ENCODE peak calls at places on chromosomes 3 and 15, in five cellular contexts. B is IMR-90, P is neuronal stem cell, Q is trophoblast cell, S is H9. L is an unnamed sample.

GRCh38 chr3:126672340-126672739 is 17.4 kb upstream of the TXNRD3 start:
- DNase-seq in B (no peak), P (no peak), Q (no peak), S (peak; percentile 15), L (no peak)

GRCh38 chr3:192943384-192943783 is 25.7 kb upstream of the MB21D2 start:
- DNase-seq in B (no peak), P (no peak), Q (peak; percentile 13), S (no peak), L (no peak)

GRCh38 chr3:39707314-39707909 is 102.0 kb upstream of the MYRIP start:
- DNase-seq in B (peak; percentile 10), P (peak; percentile 24), Q (no peak), S (no peak), L (peak; percentile 42)

GRCh38 chr15:39453500-39454073 is 127.3 kb upstream of the THBS1 start:
- DNase-seq in B (no peak), P (no peak), Q (no peak), S (no peak), L (peak; percentile 70)

GRCh38 chr3:148175215-148175614 is 522.5 kb upstream of the AGTR1 start:
- DNase-seq in B (peak; percentile 12), P (no peak), Q (no peak), S (no peak), L (no peak)

GRCh38 chr15:40150163-40150925 is 10.5 kb upstream of the BUB1B start:
- DNase-seq in B (peak; percentile 48), P (no peak), Q (no peak), S (no peak), L (peak; percentile 52)

GRCh38 chr3:40913192-40913591 is 286.1 kb upstream of the CTNNB1 start:
- DNase-seq in B (no peak), P (no peak), Q (no peak), S (no peak), L (no peak)

GRCh38 chr3:191170097-191170496 is 28.9 kb upstream of the OSTN start:
- DNase-seq in B (no peak), P (no peak), Q (no peak), S (no peak), L (no peak)

GRCh38 chr15:33618300-33618699 is 307.5 kb downstream of the RYR3 start:
- DNase-seq in B (no peak), P (no peak), Q (peak; percentile 5), S (no peak), L (no peak)

GRCh38 chr15:65066635-65067333 is 1.0 kb downstream of the RASL12 start:
- DNase-seq in B (no peak), P (no peak), Q (no peak), S (peak; percentile 57), L (no peak)

GRCh38 chr3:129013491-129013891 is 12.4 kb downstream of the EFCC1 start:
- DNase-seq in B (no peak), P (no peak), Q (peak; percentile 95), S (no peak), L (no peak)

GRCh38 chr3:53822331-53822741 is 23.9 kb downstream of the CHDH start:
- DNase-seq in B (no peak), P (no peak), Q (no peak), S (no peak), L (no peak)

GRCh38 chr15:52227456-52227855 is 36.3 kb upstream of the GNB5 start:
- DNase-seq in B (peak; percentile 88), P (peak; percentile 64), Q (peak; percentile 82), S (peak; percentile 82), L (peak; percentile 87)

GRCh38 chr3:156762631-156763185 is 63.4 kb upstream of the LEKR1 start:
- DNase-seq in B (peak; percentile 93), P (no peak), Q (no peak), S (no peak), L (peak; percentile 70)

GRCh38 chr3:65795166-65795565 is 243.6 kb downstream of the MAGI1 start:
- DNase-seq in B (no peak), P (no peak), Q (no peak), S (no peak), L (no peak)

GRCh38 chr15:85154061-85154460 is 172.4 kb downstream of the PDE8A start:
- DNase-seq in B (no peak), P (no peak), Q (no peak), S (no peak), L (no peak)

GRCh38 chr3:111227216-111227615 is 155.6 kb downstream of the NECTIN3 start:
- DNase-seq in B (peak; percentile 69), P (no peak), Q (no peak), S (no peak), L (peak; percentile 37)

GRCh38 chr15:66298803-66299251 is 5.5 kb downstream of the DIS3L start:
- DNase-seq in B (no peak), P (no peak), Q (no peak), S (no peak), L (no peak)

GRCh38 chr15:42107483-42107882 is 13.1 kb upstream of the PLA2G4D start:
- DNase-seq in B (no peak), P (no peak), Q (no peak), S (no peak), L (no peak)

GRCh38 chr3:107077391-107077790 is 299.8 kb upstream of the CCDC54 start:
- DNase-seq in B (no peak), P (no peak), Q (no peak), S (no peak), L (no peak)

GRCh38 chr3:53103566-53104296 is 26.5 kb downstream of the RFT1 start:
- DNase-seq in B (peak; percentile 8), P (no peak), Q (no peak), S (no peak), L (no peak)

GRCh38 chr3:44865272-44866005 is 3.7 kb downstream of the TMEM42 start:
- DNase-seq in B (peak; percentile 76), P (no peak), Q (no peak), S (no peak), L (no peak)

GRCh38 chr3:138850151-138850550 is 15.4 kb upstream of the PIK3CB start:
- DNase-seq in B (peak; percentile 52), P (no peak), Q (no peak), S (no peak), L (peak; percentile 31)

GRCh38 chr3:14127106-14127505 is 2.3 kb downstream of the TMEM43 start:
- DNase-seq in B (no peak), P (no peak), Q (no peak), S (peak; percentile 9), L (no peak)

GRCh38 chr15:88512606-88513005 is 33.9 kb downstream of the DET1 start:
- DNase-seq in B (peak; percentile 64), P (no peak), Q (no peak), S (no peak), L (peak; percentile 61)

GRCh38 chr3:141076821-141077571 is 25.8 kb downstream of the SPSB4 start:
- DNase-seq in B (peak; percentile 52), P (no peak), Q (no peak), S (peak; percentile 61), L (peak; percentile 86)

GRCh38 chr15:52673312-52673711 is 5.9 kb downstream of the ATOSA start:
- DNase-seq in B (peak; percentile 4), P (no peak), Q (no peak), S (no peak), L (peak; percentile 20)

GRCh38 chr3:159604151-159604581 is 384.5 kb upstream of the IL12A start:
- DNase-seq in B (peak; percentile 68), P (no peak), Q (no peak), S (no peak), L (no peak)

GRCh38 chr3:57951106-57951882 is 56.9 kb upstream of the FLNB start:
- DNase-seq in B (peak; percentile 89), P (no peak), Q (peak; percentile 76), S (no peak), L (peak; percentile 92)

GRCh38 chr3:32334675-32335074 is 57.0 kb upstream of the CMTM7 start:
- DNase-seq in B (no peak), P (no peak), Q (no peak), S (peak; percentile 50), L (no peak)

GRCh38 chr3:37092484-37092883 is 81.9 kb downstream of the LRRFIP2 start:
- DNase-seq in B (no peak), P (no peak), Q (no peak), S (no peak), L (no peak)

GRCh38 chr3:184377882-184378445 is at the start of gene THPO:
- DNase-seq in B (no peak), P (no peak), Q (no peak), S (peak; percentile 67), L (no peak)

GRCh38 chr15:98815207-98815606 is 166.9 kb downstream of the IGF1R start:
- DNase-seq in B (no peak), P (no peak), Q (no peak), S (no peak), L (no peak)

GRCh38 chr3:84959470-84960380 is 936 bp downstream of the CADM2 start:
- DNase-seq in B (no peak), P (peak; percentile 44), Q (no peak), S (peak; percentile 64), L (no peak)

GRCh38 chr15:41995476-41995855 is 23.1 kb upstream of the EHD4 start:
- DNase-seq in B (no peak), P (no peak), Q (no peak), S (no peak), L (no peak)

GRCh38 chr3:64174328-64174727 is 50.9 kb downstream of the PRICKLE2 start:
- DNase-seq in B (no peak), P (no peak), Q (peak; percentile 62), S (no peak), L (no peak)

GRCh38 chr3:112393360-112393728 is 60.4 kb downstream of the CD200 start:
- DNase-seq in B (no peak), P (no peak), Q (no peak), S (no peak), L (no peak)

GRCh38 chr3:21783834-21784233 is 32.8 kb upstream of the ZNF385D start:
- DNase-seq in B (no peak), P (no peak), Q (no peak), S (no peak), L (no peak)
- H2BK120ac ChIP-seq in B (no peak overlapping the region), P (no peak overlapping the region), Q (no peak overlapping the region), S (no peak overlapping the region), L (no peak overlapping the region)

GRCh38 chr3:12891391-12891984 is 50.1 kb upstream of the RPL32 start:
- DNase-seq in B (no peak), P (no peak), Q (no peak), S (no peak), L (no peak)
- H2AFZ ChIP-seq in B (peak overlapping the region; percentile 74), P (peak overlapping the region; percentile 61), Q (no peak overlapping the region), S (no peak overlapping the region), L (no peak overlapping the region)

GRCh38 chr3:187291001-187291511 is 481 bp downstream of the MASP1 start:
- DNase-seq in B (peak; percentile 64), P (no peak), Q (no peak), S (peak; percentile 41), L (peak; percentile 81)
- H2BK120ac ChIP-seq in B (peak overlapping the region; percentile 97), P (no peak overlapping the region), Q (no peak overlapping the region), S (no peak overlapping the region), L (no peak overlapping the region)

DNA sequence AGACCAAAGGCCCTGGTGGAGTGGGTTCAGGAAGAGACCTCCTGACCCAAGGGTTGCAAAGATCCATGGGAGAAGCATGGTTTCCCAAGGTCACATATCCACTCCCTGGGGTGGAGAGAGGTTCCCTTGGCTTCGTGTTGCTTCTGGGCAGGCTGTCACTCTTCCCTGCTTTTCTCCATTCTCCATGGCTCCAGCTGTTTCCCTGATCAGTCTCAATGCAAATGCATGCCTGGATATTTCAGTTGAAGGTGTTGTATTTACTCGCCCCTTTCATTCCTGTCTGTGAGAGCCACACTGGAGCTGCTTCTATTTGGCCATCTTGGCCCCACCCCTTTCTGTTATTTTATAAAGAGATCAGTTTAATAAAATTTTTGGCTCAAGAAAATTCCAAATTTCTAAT is 95.0 kb upstream of the PLSCR4 start:
- DNase-seq in B (no peak), P (no peak), Q (no peak), S (no peak), L (no peak)
- H2AFZ ChIP-seq in B (no peak overlapping the region), P (peak overlapping the region; percentile 45), Q (no peak overlapping the region), S (no peak overlapping the region), L (no peak overlapping the region)

GRCh38 chr3:71495708-71496472 is 87.6 kb downstream of the FOXP1 start:
- DNase-seq in B (peak; percentile 91), P (no peak), Q (peak; percentile 87), S (peak; percentile 43), L (peak; percentile 87)
- H2BK120ac ChIP-seq in B (peak overlapping the region; percentile 92), P (no peak overlapping the region), Q (peak overlapping the region; percentile 83), S (peak overlapping the region; percentile 93), L (no peak overlapping the region)